ENCODE peak calls at places on chromosomes 2 and 18, in six cellular contexts. One of them, this sample, is unnamed.

GRCh38 chr18:3211236-3211992 is 8.4 kb downstream of the MYOM1 start:
- DNase-seq in IMR-90: peak; percentile 6
- DNase-seq in A549: no peak
- DNase-seq in Peyer's patch: no peak
- DNase-seq in testis: no peak
- DNase-seq in K562: peak; percentile 43
- DNase-seq in this sample: no peak

GRCh38 chr18:22952525-22952924 is 19.4 kb downstream of the RBBP8 start:
- DNase-seq in IMR-90: peak; percentile 7
- DNase-seq in A549: no peak
- DNase-seq in Peyer's patch: no peak
- DNase-seq in testis: no peak
- DNase-seq in K562: no peak
- DNase-seq in this sample: no peak

GRCh38 chr2:36357506-36358316 is 2.1 kb downstream of the CRIM1 start:
- DNase-seq in IMR-90: peak; percentile 85
- DNase-seq in A549: peak; percentile 89
- DNase-seq in Peyer's patch: peak; percentile 63
- DNase-seq in testis: peak; percentile 60
- DNase-seq in K562: no peak
- DNase-seq in this sample: no peak

GRCh38 chr2:84939426-84940087 is 31.4 kb upstream of the KCMF1 start:
- DNase-seq in IMR-90: no peak
- DNase-seq in A549: peak; percentile 49
- DNase-seq in Peyer's patch: peak; percentile 53
- DNase-seq in testis: no peak
- DNase-seq in K562: no peak
- DNase-seq in this sample: no peak

GRCh38 chr2:80007722-80008503 is 296.6 kb downstream of the LRRTM1 start:
- DNase-seq in IMR-90: no peak
- DNase-seq in A549: no peak
- DNase-seq in Peyer's patch: no peak
- DNase-seq in testis: no peak
- DNase-seq in K562: no peak
- DNase-seq in this sample: no peak

GRCh38 chr2:111705711-111706323 is 178.2 kb downstream of the ANAPC1 start:
- DNase-seq in IMR-90: peak; percentile 97
- DNase-seq in A549: peak; percentile 45
- DNase-seq in Peyer's patch: no peak
- DNase-seq in testis: no peak
- DNase-seq in K562: no peak
- DNase-seq in this sample: no peak

GRCh38 chr2:10541081-10541480 is 93.0 kb upstream of the ODC1 start:
- DNase-seq in IMR-90: no peak
- DNase-seq in A549: no peak
- DNase-seq in Peyer's patch: no peak
- DNase-seq in testis: no peak
- DNase-seq in K562: no peak
- DNase-seq in this sample: no peak

GRCh38 chr2:43518182-43518581 is 77.7 kb downstream of the THADA start:
- DNase-seq in IMR-90: peak; percentile 42
- DNase-seq in A549: no peak
- DNase-seq in Peyer's patch: no peak
- DNase-seq in testis: no peak
- DNase-seq in K562: peak; percentile 26
- DNase-seq in this sample: no peak

GRCh38 chr2:172836386-172837200 is 100.9 kb downstream of the RAPGEF4 start:
- DNase-seq in IMR-90: peak; percentile 84
- DNase-seq in A549: peak; percentile 76
- DNase-seq in Peyer's patch: no peak
- DNase-seq in testis: no peak
- DNase-seq in K562: no peak
- DNase-seq in this sample: no peak

GRCh38 chr18:58078889-58079573 is 35.0 kb downstream of the NEDD4L start:
- DNase-seq in IMR-90: no peak
- DNase-seq in A549: no peak
- DNase-seq in Peyer's patch: peak; percentile 79
- DNase-seq in testis: no peak
- DNase-seq in K562: peak; percentile 85
- DNase-seq in this sample: no peak

GRCh38 chr2:96503637-96504243 is 1.4 kb downstream of the NEURL3 start:
- DNase-seq in IMR-90: no peak
- DNase-seq in A549: no peak
- DNase-seq in Peyer's patch: no peak
- DNase-seq in testis: no peak
- DNase-seq in K562: no peak
- DNase-seq in this sample: peak; percentile 72

GRCh38 chr2:120468136-120468535 is 122.2 kb downstream of the INHBB start:
- DNase-seq in IMR-90: no peak
- DNase-seq in A549: no peak
- DNase-seq in Peyer's patch: peak; percentile 37
- DNase-seq in testis: no peak
- DNase-seq in K562: peak; percentile 6
- DNase-seq in this sample: no peak

DNA sequence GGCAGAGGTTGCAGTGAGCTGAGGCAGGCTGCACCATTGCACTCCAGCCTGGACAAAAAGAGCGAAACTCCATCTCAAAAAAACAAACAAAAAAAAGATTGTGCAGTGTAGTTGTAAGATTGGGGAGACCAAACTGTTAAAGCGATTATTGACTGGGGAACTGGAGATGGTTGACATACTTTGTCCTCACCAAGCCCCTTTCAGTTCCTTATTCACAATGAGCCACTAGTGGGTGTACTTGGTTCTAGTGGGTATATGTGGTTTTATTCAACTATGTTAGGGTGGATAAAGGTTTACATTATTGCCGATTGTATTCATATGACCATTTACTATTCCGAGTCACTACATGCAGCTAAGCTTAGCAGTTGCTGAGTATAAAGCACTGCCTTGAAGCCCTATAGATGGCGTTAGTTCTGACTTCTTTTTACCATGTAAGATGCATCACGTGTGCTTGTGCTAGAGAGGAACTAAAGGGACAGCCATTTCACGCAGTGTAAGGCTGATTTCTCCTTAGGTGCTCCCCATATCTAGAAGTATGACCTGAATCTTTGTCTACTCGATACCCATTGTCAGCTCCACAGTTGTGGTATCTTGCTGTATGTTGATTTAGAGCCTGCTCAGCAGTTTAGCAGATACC is 12.1 kb downstream of the EIF4E2 start:
- DNase-seq in IMR-90: no peak
- DNase-seq in A549: no peak
- DNase-seq in Peyer's patch: no peak
- DNase-seq in testis: no peak
- DNase-seq in K562: no peak
- DNase-seq in this sample: no peak
- TF ChIP-seq POLR2A in IMR-90: no peak
- TF ChIP-seq POLR2A in A549: no peak
- TF ChIP-seq POLR2A in Peyer's patch: no peak
- TF ChIP-seq POLR2A in testis: no peak
- TF ChIP-seq POLR2A in K562: no peak
- TF ChIP-seq POLR2A in this sample: no peak

DNA sequence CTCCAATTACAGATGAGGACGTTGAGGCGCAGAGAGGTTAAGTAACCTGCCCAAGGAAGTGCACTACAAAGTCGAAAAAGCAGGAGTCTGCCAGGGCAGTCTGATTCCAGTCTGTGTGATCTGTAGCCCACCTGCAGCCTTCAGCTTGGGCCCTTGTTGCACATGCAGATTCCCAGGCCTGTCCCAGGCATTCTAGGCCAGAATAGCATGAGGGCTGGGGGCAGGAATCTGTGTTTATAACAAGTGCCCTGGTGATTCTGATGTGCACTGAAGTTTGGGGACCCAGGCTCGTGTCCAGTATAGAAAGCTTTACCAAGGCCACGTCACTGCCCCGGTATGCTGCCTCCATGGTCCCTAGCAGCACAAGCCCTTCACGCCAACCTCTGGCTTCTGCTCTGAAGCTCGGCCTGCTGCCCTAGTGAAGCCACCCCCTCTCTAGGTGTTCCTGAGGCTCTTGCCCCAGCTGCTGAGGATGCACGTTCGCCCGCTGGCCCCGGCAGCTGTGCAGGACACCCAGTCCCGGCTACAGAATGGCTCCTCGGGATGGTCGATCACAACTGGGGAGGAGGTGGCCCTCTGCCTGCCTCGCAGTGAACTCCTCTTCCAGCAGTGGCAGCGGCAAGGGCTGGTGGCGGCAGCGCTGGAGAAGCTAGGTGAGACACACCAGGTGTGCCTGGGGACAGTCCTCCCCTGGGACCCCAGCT is 4.6 kb downstream of the CHRNG start:
- DNase-seq in IMR-90: no peak
- DNase-seq in A549: no peak
- DNase-seq in Peyer's patch: peak; percentile 44
- DNase-seq in testis: no peak
- DNase-seq in K562: no peak
- DNase-seq in this sample: no peak
- TF ChIP-seq POLR2A in IMR-90: no peak
- TF ChIP-seq POLR2A in A549: no peak
- TF ChIP-seq POLR2A in Peyer's patch: no peak
- TF ChIP-seq POLR2A in testis: no peak
- TF ChIP-seq POLR2A in K562: no peak
- TF ChIP-seq POLR2A in this sample: no peak

GRCh38 chr2:69915050-69915945 is at the start of gene MXD1:
- DNase-seq in IMR-90: no peak
- DNase-seq in A549: no peak
- DNase-seq in Peyer's patch: peak; percentile 62
- DNase-seq in testis: peak; percentile 45
- DNase-seq in K562: peak; percentile 48
- DNase-seq in this sample: no peak

GRCh38 chr2:69916151-69916550 is 1.2 kb downstream of the MXD1 start:
- DNase-seq in IMR-90: peak; percentile 35
- DNase-seq in A549: no peak
- DNase-seq in Peyer's patch: no peak
- DNase-seq in testis: no peak
- DNase-seq in K562: no peak
- DNase-seq in this sample: no peak

GRCh38 chr2:69918391-69918790 is 3.5 kb downstream of the MXD1 start:
- DNase-seq in IMR-90: no peak
- DNase-seq in A549: no peak
- DNase-seq in Peyer's patch: no peak
- DNase-seq in testis: no peak
- DNase-seq in K562: no peak
- DNase-seq in this sample: no peak

GRCh38 chr2:69914235-69915049 is 467 bp upstream of the MXD1 start:
- DNase-seq in IMR-90: peak; percentile 100
- DNase-seq in A549: peak; percentile 100
- DNase-seq in Peyer's patch: peak; percentile 100
- DNase-seq in testis: peak; percentile 100
- DNase-seq in K562: peak; percentile 100
- DNase-seq in this sample: peak; percentile 100

GRCh38 chr2:69917854-69918253 is 2.9 kb downstream of the MXD1 start:
- DNase-seq in IMR-90: peak; percentile 93
- DNase-seq in A549: peak; percentile 45
- DNase-seq in Peyer's patch: no peak
- DNase-seq in testis: no peak
- DNase-seq in K562: peak; percentile 50
- DNase-seq in this sample: no peak
- TF ChIP-seq POLR2A in IMR-90: no peak
- TF ChIP-seq POLR2A in A549: no peak
- TF ChIP-seq POLR2A in Peyer's patch: no peak
- TF ChIP-seq POLR2A in testis: no peak
- TF ChIP-seq POLR2A in K562: no peak
- TF ChIP-seq POLR2A in this sample: no peak

GRCh38 chr18:35580748-35581534 is 599 bp upstream of the GALNT1 start:
- DNase-seq in IMR-90: peak; percentile 41
- DNase-seq in A549: peak; percentile 51
- DNase-seq in Peyer's patch: peak; percentile 81
- DNase-seq in testis: peak; percentile 67
- DNase-seq in K562: peak; percentile 64
- DNase-seq in this sample: no peak
- TF ChIP-seq POLR2A in IMR-90: no peak
- TF ChIP-seq POLR2A in A549: no peak
- TF ChIP-seq POLR2A in Peyer's patch: no peak
- TF ChIP-seq POLR2A in testis: no peak
- TF ChIP-seq POLR2A in K562: no peak
- TF ChIP-seq POLR2A in this sample: no peak

GRCh38 chr18:13618760-13619438 is 107.5 kb downstream of the FAM210A start:
- DNase-seq in IMR-90: no peak
- DNase-seq in A549: no peak
- DNase-seq in Peyer's patch: no peak
- DNase-seq in testis: peak; percentile 8
- DNase-seq in K562: no peak
- DNase-seq in this sample: peak; percentile 79
- TF ChIP-seq POLR2A in IMR-90: no peak
- TF ChIP-seq POLR2A in A549: no peak
- TF ChIP-seq POLR2A in Peyer's patch: no peak
- TF ChIP-seq POLR2A in testis: no peak
- TF ChIP-seq POLR2A in K562: no peak
- TF ChIP-seq POLR2A in this sample: no peak